ENCODE peak calls at places on chromosomes 12 and 14, in four cellular contexts. One of them, this sample, is unnamed.

GRCh38 chr12:132665149-132665491 is 22.0 kb downstream of the POLE start:
- DNase-seq in fibroblast of lung: no peak
- DNase-seq in tibial nerve: no peak
- DNase-seq in CD8-positive, alpha-beta memory T cell: no peak
- DNase-seq in this sample: no peak

GRCh38 chr14:89702151-89702936 is 252.2 kb downstream of the EFCAB11 start:
- DNase-seq in tibial nerve: peak
- DNase-seq in fibroblast of lung: peak
- DNase-seq in CD8-positive, alpha-beta memory T cell: no peak
- DNase-seq in this sample: no peak

GRCh38 chr12:57755454-57756372 is 810 bp downstream of the MARCHF9 start:
- DNase-seq in fibroblast of lung: no peak
- DNase-seq in tibial nerve: no peak
- DNase-seq in CD8-positive, alpha-beta memory T cell: peak
- DNase-seq in this sample: no peak

GRCh38 chr14:80772504-80772903 is 169.0 kb downstream of the CEP128 start:
- DNase-seq in CD8-positive, alpha-beta memory T cell: no peak
- DNase-seq in fibroblast of lung: no peak
- DNase-seq in tibial nerve: no peak
- DNase-seq in this sample: no peak

GRCh38 chr12:15520083-15520482 is 197.8 kb downstream of the PTPRO start:
- DNase-seq in fibroblast of lung: no peak
- DNase-seq in tibial nerve: no peak
- DNase-seq in CD8-positive, alpha-beta memory T cell: no peak
- DNase-seq in this sample: no peak

GRCh38 chr14:104262515-104263514 is 124.4 kb downstream of the KIF26A start:
- DNase-seq in tibial nerve: no peak
- DNase-seq in fibroblast of lung: no peak
- DNase-seq in CD8-positive, alpha-beta memory T cell: no peak
- DNase-seq in this sample: peak

GRCh38 chr14:85187521-85187920 is 342.4 kb upstream of the FLRT2 start:
- DNase-seq in tibial nerve: no peak
- DNase-seq in CD8-positive, alpha-beta memory T cell: no peak
- DNase-seq in fibroblast of lung: no peak
- DNase-seq in this sample: no peak

GRCh38 chr14:72177246-72177645 is 245.0 kb downstream of the RGS6 start:
- DNase-seq in fibroblast of lung: no peak
- DNase-seq in tibial nerve: no peak
- DNase-seq in CD8-positive, alpha-beta memory T cell: no peak
- DNase-seq in this sample: no peak

GRCh38 chr12:108193922-108194321 is 64.8 kb downstream of the WSCD2 start:
- DNase-seq in fibroblast of lung: no peak
- DNase-seq in CD8-positive, alpha-beta memory T cell: no peak
- DNase-seq in tibial nerve: peak
- DNase-seq in this sample: no peak

GRCh38 chr12:18811268-18811667 is 73.3 kb downstream of the CAPZA3 start:
- DNase-seq in tibial nerve: no peak
- DNase-seq in CD8-positive, alpha-beta memory T cell: no peak
- DNase-seq in fibroblast of lung: no peak
- DNase-seq in this sample: no peak

GRCh38 chr12:52833922-52834726 is at the start of gene KRT79:
- DNase-seq in fibroblast of lung: no peak
- DNase-seq in tibial nerve: no peak
- DNase-seq in CD8-positive, alpha-beta memory T cell: no peak
- DNase-seq in this sample: no peak

GRCh38 chr12:113506867-113507266 is 35.2 kb upstream of the LHX5 start:
- DNase-seq in fibroblast of lung: no peak
- DNase-seq in tibial nerve: no peak
- DNase-seq in CD8-positive, alpha-beta memory T cell: no peak
- DNase-seq in this sample: no peak

GRCh38 chr14:105165134-105165704 is 3.4 kb downstream of the JAG2 start:
- DNase-seq in CD8-positive, alpha-beta memory T cell: no peak
- DNase-seq in tibial nerve: no peak
- DNase-seq in fibroblast of lung: no peak
- DNase-seq in this sample: no peak

GRCh38 chr12:83841620-83842019 is 1071.0 kb downstream of the SLC6A15 start:
- DNase-seq in tibial nerve: no peak
- DNase-seq in CD8-positive, alpha-beta memory T cell: no peak
- DNase-seq in fibroblast of lung: peak
- DNase-seq in this sample: no peak

GRCh38 chr14:34300330-34300729 is 161.7 kb downstream of the SPTSSA start:
- DNase-seq in CD8-positive, alpha-beta memory T cell: no peak
- DNase-seq in tibial nerve: no peak
- DNase-seq in fibroblast of lung: no peak
- DNase-seq in this sample: no peak

GRCh38 chr12:116906285-116906684 is 4.5 kb upstream of the FBXW8 start:
- DNase-seq in tibial nerve: no peak
- DNase-seq in CD8-positive, alpha-beta memory T cell: no peak
- DNase-seq in fibroblast of lung: no peak
- DNase-seq in this sample: no peak

GRCh38 chr12:14913381-14913781 is 25.0 kb downstream of the ERP27 start:
- DNase-seq in fibroblast of lung: peak
- DNase-seq in tibial nerve: peak
- DNase-seq in CD8-positive, alpha-beta memory T cell: no peak
- DNase-seq in this sample: no peak

GRCh38 chr12:88684610-88685009 is 104.3 kb upstream of the KITLG start:
- DNase-seq in tibial nerve: no peak
- DNase-seq in fibroblast of lung: no peak
- DNase-seq in CD8-positive, alpha-beta memory T cell: no peak
- DNase-seq in this sample: no peak

GRCh38 chr14:69532561-69533335 is 41.9 kb downstream of the CCDC177 start:
- DNase-seq in CD8-positive, alpha-beta memory T cell: no peak
- DNase-seq in tibial nerve: no peak
- DNase-seq in fibroblast of lung: no peak
- DNase-seq in this sample: no peak

GRCh38 chr14:33914676-33915516 is 36.0 kb downstream of the EGLN3 start:
- DNase-seq in CD8-positive, alpha-beta memory T cell: no peak
- DNase-seq in tibial nerve: no peak
- DNase-seq in fibroblast of lung: peak
- DNase-seq in this sample: no peak

GRCh38 chr12:65152586-65152985 is 16.8 kb upstream of the LEMD3 start:
- DNase-seq in CD8-positive, alpha-beta memory T cell: no peak
- DNase-seq in fibroblast of lung: peak
- DNase-seq in tibial nerve: no peak
- DNase-seq in this sample: no peak

GRCh38 chr12:74108729-74109128 is 428.9 kb upstream of the ATXN7L3B start:
- DNase-seq in fibroblast of lung: no peak
- DNase-seq in CD8-positive, alpha-beta memory T cell: no peak
- DNase-seq in tibial nerve: no peak
- DNase-seq in this sample: no peak

GRCh38 chr12:44317651-44318126 is 481.8 kb downstream of the TMEM117 start:
- DNase-seq in CD8-positive, alpha-beta memory T cell: no peak
- DNase-seq in tibial nerve: no peak
- DNase-seq in fibroblast of lung: peak
- DNase-seq in this sample: no peak

GRCh38 chr14:61866932-61867920 is 105.0 kb downstream of the SNAPC1 start:
- DNase-seq in CD8-positive, alpha-beta memory T cell: no peak
- DNase-seq in fibroblast of lung: peak
- DNase-seq in tibial nerve: no peak
- DNase-seq in this sample: no peak

GRCh38 chr12:26614217-26614616 is 218.8 kb downstream of the ITPR2 start:
- DNase-seq in fibroblast of lung: peak
- DNase-seq in CD8-positive, alpha-beta memory T cell: no peak
- DNase-seq in tibial nerve: no peak
- DNase-seq in this sample: no peak

GRCh38 chr12:1445807-1446206 is 148.6 kb downstream of the FBXL14 start:
- DNase-seq in fibroblast of lung: no peak
- DNase-seq in CD8-positive, alpha-beta memory T cell: no peak
- DNase-seq in tibial nerve: no peak
- DNase-seq in this sample: no peak

GRCh38 chr12:51521554-51522276 is 69.3 kb upstream of the SCN8A start:
- DNase-seq in CD8-positive, alpha-beta memory T cell: no peak
- DNase-seq in tibial nerve: no peak
- DNase-seq in fibroblast of lung: peak
- DNase-seq in this sample: no peak

GRCh38 chr14:97411938-97412612 is 614.9 kb downstream of the VRK1 start:
- DNase-seq in fibroblast of lung: no peak
- DNase-seq in CD8-positive, alpha-beta memory T cell: no peak
- DNase-seq in tibial nerve: no peak
- DNase-seq in this sample: no peak
- H3K4me3 ChIP-seq in fibroblast of lung: no peak
- H3K4me3 ChIP-seq in CD8-positive, alpha-beta memory T cell: no peak
- H3K4me3 ChIP-seq in tibial nerve: no peak
- H3K4me3 ChIP-seq in this sample: no peak

GRCh38 chr12:124904306-124905098 is 9.9 kb downstream of the UBC start:
- DNase-seq in CD8-positive, alpha-beta memory T cell: no peak
- DNase-seq in tibial nerve: peak
- DNase-seq in fibroblast of lung: peak
- DNase-seq in this sample: peak

GRCh38 chr12:124898200-124898950 is 16.1 kb downstream of the UBC start:
- DNase-seq in tibial nerve: peak
- DNase-seq in fibroblast of lung: peak
- DNase-seq in CD8-positive, alpha-beta memory T cell: peak
- DNase-seq in this sample: no peak

GRCh38 chr12:124906606-124907261 is 7.7 kb downstream of the UBC start:
- DNase-seq in tibial nerve: peak
- DNase-seq in fibroblast of lung: peak
- DNase-seq in CD8-positive, alpha-beta memory T cell: peak
- DNase-seq in this sample: peak

GRCh38 chr12:124901003-124901402 is 13.4 kb downstream of the UBC start:
- DNase-seq in CD8-positive, alpha-beta memory T cell: no peak
- DNase-seq in fibroblast of lung: no peak
- DNase-seq in tibial nerve: no peak
- DNase-seq in this sample: no peak

DNA sequence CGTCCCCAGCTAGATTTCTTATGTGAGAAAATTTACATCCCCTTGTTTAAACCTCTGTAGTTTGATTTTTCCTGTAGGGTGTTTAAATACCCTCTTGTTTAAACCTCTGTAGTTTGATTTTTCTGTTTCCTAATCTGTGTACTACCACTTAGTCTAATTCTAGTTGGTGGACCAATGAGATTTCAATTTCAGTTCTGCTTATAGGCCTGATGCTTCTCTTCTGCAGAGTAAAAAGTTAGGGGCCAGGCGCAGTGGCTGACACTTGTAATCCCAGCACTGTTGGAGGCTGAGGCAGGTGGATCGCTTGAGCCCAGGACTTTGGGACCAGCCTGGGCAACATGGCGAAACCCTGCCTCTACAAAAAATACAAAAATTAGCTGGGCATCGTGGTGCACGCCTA is 11.5 kb downstream of the UBC start:
- DNase-seq in CD8-positive, alpha-beta memory T cell: no peak
- DNase-seq in fibroblast of lung: no peak
- DNase-seq in tibial nerve: no peak
- DNase-seq in this sample: no peak
- H3K4me3 ChIP-seq in CD8-positive, alpha-beta memory T cell: no peak
- H3K4me3 ChIP-seq in fibroblast of lung: no peak
- H3K4me3 ChIP-seq in tibial nerve: no peak
- H3K4me3 ChIP-seq in this sample: no peak

GRCh38 chr12:63821781-63822251 is 22.7 kb upstream of the SRGAP1 start:
- DNase-seq in CD8-positive, alpha-beta memory T cell: no peak
- DNase-seq in fibroblast of lung: peak
- DNase-seq in tibial nerve: no peak
- DNase-seq in this sample: no peak
- H3K4me3 ChIP-seq in CD8-positive, alpha-beta memory T cell: no peak
- H3K4me3 ChIP-seq in fibroblast of lung: peak
- H3K4me3 ChIP-seq in tibial nerve: peak
- H3K4me3 ChIP-seq in this sample: no peak

DNA sequence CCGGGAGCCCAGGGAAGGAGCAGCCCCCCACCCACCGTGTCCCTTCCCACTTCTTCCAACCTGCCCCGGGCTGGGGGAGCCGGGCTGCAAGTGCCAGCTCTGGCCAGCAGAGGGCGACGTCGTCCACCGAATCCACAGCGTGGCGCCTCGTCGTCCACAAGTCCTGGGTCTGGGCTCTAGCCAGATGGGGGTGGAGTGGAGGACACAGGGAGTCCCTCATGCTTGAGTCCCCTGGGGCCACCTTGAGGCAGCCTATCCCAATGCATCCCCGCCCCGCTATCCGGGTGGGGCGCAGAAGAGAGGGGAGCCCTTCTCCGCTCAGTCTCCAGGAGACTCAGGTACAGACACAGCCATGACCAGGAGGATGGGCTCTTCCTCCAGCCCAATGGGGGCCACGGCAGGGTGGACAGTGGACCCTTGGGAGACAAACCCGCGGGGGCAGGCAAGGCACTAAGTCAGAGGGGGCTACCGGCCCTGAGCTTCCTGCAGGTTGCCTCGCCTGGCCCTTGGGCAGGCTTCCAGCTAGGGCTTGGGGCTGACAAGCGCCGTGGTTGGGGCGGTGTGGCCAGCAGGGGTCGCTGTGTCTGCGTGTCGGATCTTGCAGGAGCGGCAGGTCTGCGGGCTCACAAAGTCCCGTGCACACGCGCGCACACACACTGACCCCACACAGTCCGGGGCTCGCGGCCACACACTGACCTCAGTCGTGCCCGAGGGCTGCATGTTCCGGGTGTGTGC is 5.5 kb downstream of the AQP5 start:
- DNase-seq in tibial nerve: peak
- DNase-seq in fibroblast of lung: peak
- DNase-seq in CD8-positive, alpha-beta memory T cell: peak
- DNase-seq in this sample: no peak
- H3K4me3 ChIP-seq in tibial nerve: peak
- H3K4me3 ChIP-seq in fibroblast of lung: peak
- H3K4me3 ChIP-seq in CD8-positive, alpha-beta memory T cell: peak
- H3K4me3 ChIP-seq in this sample: peak

DNA sequence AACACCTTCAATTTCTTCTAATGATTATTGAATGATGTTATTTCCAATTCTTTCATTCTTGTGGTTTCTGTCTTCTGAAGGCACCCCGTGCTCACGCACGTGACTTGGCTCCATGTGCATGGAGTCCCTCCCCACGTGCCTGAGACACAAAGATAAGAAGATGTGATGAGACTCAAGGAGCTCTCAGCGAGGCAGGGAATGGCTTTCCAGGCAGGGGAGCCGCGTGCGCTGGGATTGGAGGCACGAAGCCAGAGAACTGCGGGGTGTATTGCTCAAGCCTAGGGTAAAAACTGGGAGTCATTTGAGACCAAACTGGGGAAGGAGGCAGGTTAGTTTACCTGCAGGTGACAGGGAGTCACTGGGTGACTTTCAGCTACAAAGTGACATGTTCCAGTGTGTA is 311.8 kb upstream of the FKBP4 start:
- DNase-seq in CD8-positive, alpha-beta memory T cell: no peak
- DNase-seq in tibial nerve: no peak
- DNase-seq in fibroblast of lung: no peak
- DNase-seq in this sample: no peak
- H3K4me3 ChIP-seq in CD8-positive, alpha-beta memory T cell: no peak
- H3K4me3 ChIP-seq in tibial nerve: no peak
- H3K4me3 ChIP-seq in fibroblast of lung: no peak
- H3K4me3 ChIP-seq in this sample: no peak

GRCh38 chr14:36647827-36648753 is 13.6 kb upstream of the PAX9 start:
- DNase-seq in CD8-positive, alpha-beta memory T cell: no peak
- DNase-seq in fibroblast of lung: peak
- DNase-seq in tibial nerve: no peak
- DNase-seq in this sample: no peak
- H3K4me3 ChIP-seq in CD8-positive, alpha-beta memory T cell: no peak
- H3K4me3 ChIP-seq in fibroblast of lung: peak
- H3K4me3 ChIP-seq in tibial nerve: peak
- H3K4me3 ChIP-seq in this sample: peak

This sample was measured in RWPE2.